ENCODE peak calls at places on chromosome 6, in ten cellular contexts. D is activated T-helper 9 cell treated with anti-CD3 and anti-CD28 coated beads, Interleukin-2, amount 50 U/mL, for 16 hours; Z is smooth muscle cell of the brain vasculature; T is cardiac muscle cell; X is M059J; V is T-helper 1 cell; G is HuH-7; I is RCC 7860; M is cardiac fibroblast; Q is fibroblast of mammary gland. J is an unnamed sample.

GRCh38 chr6:168031411-168032382 is 34.2 kb downstream of the KIF25 start:
- DNase-seq in D (no peak), I (no peak), M (peak), Z (no peak), Q (peak), X (peak), G (no peak), T (no peak), V (no peak), J (no peak)

GRCh38 chr6:63307581-63308246 is 12.1 kb downstream of the LGSN start:
- DNase-seq in G (peak), Q (peak), M (peak), D (no peak), Z (no peak), V (no peak), X (peak), I (peak), T (peak), J (peak)

GRCh38 chr6:110415297-110415916 is at the start of gene DDO:
- DNase-seq in G (no peak), Q (peak), I (peak), M (peak), D (no peak), V (no peak), X (peak), T (peak), Z (no peak), J (no peak)

GRCh38 chr6:29028821-29029220 is 16.2 kb downstream of the OR2W1 start:
- DNase-seq in Z (no peak), I (no peak), D (no peak), T (no peak), V (no peak), M (no peak), Q (no peak), X (no peak), G (no peak), J (no peak)

GRCh38 chr6:31401403-31401802 is 2.0 kb upstream of the MICA start:
- DNase-seq in V (no peak), D (no peak), Z (no peak), I (peak), Q (peak), X (peak), T (no peak), G (no peak), M (peak), J (no peak)

GRCh38 chr6:144006731-144007454 is 1.2 kb downstream of the PLAGL1 start:
- DNase-seq in X (peak), Q (peak), Z (no peak), I (peak), G (peak), T (no peak), D (no peak), V (no peak), M (peak), J (no peak)

GRCh38 chr6:143286280-143286795 is 164.2 kb downstream of the ADAT2 start:
- DNase-seq in M (peak), Q (no peak), T (no peak), D (no peak), G (no peak), V (no peak), Z (no peak), X (peak), I (no peak), J (no peak)

GRCh38 chr6:131681585-131681984 is 19.6 kb downstream of the OR2A4 start:
- DNase-seq in G (no peak), M (no peak), T (no peak), Z (no peak), I (no peak), Q (no peak), D (no peak), X (no peak), V (no peak), J (no peak)

GRCh38 chr6:151071295-151071694 is 168.5 kb upstream of the AKAP12 start:
- DNase-seq in T (peak), D (no peak), M (peak), Z (no peak), X (peak), V (no peak), G (no peak), Q (peak), I (peak), J (no peak)

GRCh38 chr6:149559389-149559788 is 6.8 kb upstream of the GINM1 start:
- DNase-seq in V (no peak), D (no peak), Q (no peak), Z (no peak), X (no peak), G (no peak), I (no peak), T (no peak), M (no peak), J (no peak)

GRCh38 chr6:158031445-158032353 is 50.0 kb downstream of the SYNJ2 start:
- DNase-seq in T (no peak), D (no peak), I (peak), Q (peak), M (peak), G (no peak), Z (peak), X (peak), V (peak), J (no peak)

GRCh38 chr6:145148392-145149175 is 586.7 kb downstream of the EPM2A start:
- DNase-seq in V (no peak), M (peak), Q (peak), G (peak), X (peak), T (no peak), Z (no peak), I (peak), D (no peak), J (no peak)

GRCh38 chr6:54238407-54238806 is 69.8 kb upstream of the TINAG start:
- DNase-seq in I (no peak), X (peak), M (peak), G (no peak), D (no peak), T (peak), V (no peak), Q (peak), Z (peak), J (no peak)

GRCh38 chr6:158631678-158632537 is 12.6 kb downstream of the DYNLT1 start:
- DNase-seq in D (no peak), G (no peak), Q (peak), M (peak), I (peak), V (no peak), Z (no peak), X (peak), T (no peak), J (no peak)

GRCh38 chr6:11242709-11243108 is 10.2 kb upstream of the NEDD9 start:
- DNase-seq in V (no peak), Q (peak), X (no peak), G (no peak), M (no peak), I (no peak), T (no peak), Z (no peak), D (no peak), J (no peak)

GRCh38 chr6:158184598-158184997 is 16.4 kb downstream of the GTF2H5 start:
- DNase-seq in Z (no peak), V (no peak), Q (peak), G (no peak), M (peak), I (no peak), D (no peak), T (no peak), X (peak), J (no peak)

GRCh38 chr6:73519943-73520687 is 717 bp downstream of the EEF1A1 start:
- DNase-seq in G (peak), V (peak), D (peak), M (peak), Q (peak), I (peak), Z (no peak), X (peak), T (peak), J (no peak)

GRCh38 chr6:84773431-84774173 is 9.2 kb upstream of the TBX18 start:
- DNase-seq in T (peak), D (no peak), Q (no peak), Z (no peak), I (no peak), M (peak), X (no peak), G (no peak), V (no peak), J (no peak)

GRCh38 chr6:24126586-24127192 is 674 bp downstream of the NRSN1 start:
- DNase-seq in M (peak), D (no peak), X (peak), I (no peak), Q (peak), G (peak), V (peak), T (peak), Z (peak), J (no peak)

GRCh38 chr6:107458687-107459282 is 579 bp downstream of the PDSS2 start:
- DNase-seq in Q (peak), T (peak), D (peak), V (peak), G (peak), I (peak), X (peak), Z (no peak), M (peak), J (peak)

GRCh38 chr6:4358414-4359107 is 223.2 kb upstream of the ECI2 start:
- DNase-seq in X (peak), Q (peak), M (peak), Z (peak), D (no peak), V (peak), T (no peak), G (no peak), I (peak), J (no peak)

GRCh38 chr6:112235956-112236355 is 18.4 kb downstream of the LAMA4 start:
- DNase-seq in Z (no peak), T (no peak), V (peak), X (peak), Q (peak), D (peak), G (no peak), M (peak), I (peak), J (no peak)

GRCh38 chr6:137717074-137718073 is 149.7 kb upstream of the TNFAIP3 start:
- DNase-seq in V (peak), Z (no peak), I (peak), G (no peak), Q (no peak), X (peak), M (no peak), D (peak), T (no peak), J (no peak)

GRCh38 chr6:169984181-169985120 is 233.0 kb downstream of the ERMARD start:
- DNase-seq in Q (no peak), V (no peak), T (no peak), G (no peak), I (no peak), X (no peak), Z (no peak), D (no peak), M (no peak), J (no peak)

GRCh38 chr6:13729891-13730290 is 18.3 kb upstream of the RANBP9 start:
- DNase-seq in X (peak), Z (no peak), Q (peak), T (no peak), G (no peak), I (peak), M (peak), D (no peak), V (no peak), J (no peak)

GRCh38 chr6:143271024-143271423 is 179.5 kb downstream of the ADAT2 start:
- DNase-seq in G (no peak), D (no peak), Z (no peak), X (peak), T (peak), M (peak), V (no peak), I (peak), Q (peak), J (no peak)

GRCh38 chr6:66435321-66435720 is 728.3 kb upstream of the EYS start:
- DNase-seq in D (no peak), V (no peak), G (no peak), X (peak), Q (peak), M (no peak), T (no peak), Z (no peak), I (no peak), J (no peak)

J was measured in NCI-H526 treated with DMSO at 0.1 percent for 48 hours.